ENCODE peak calls at places on chromosomes 16 and 17, in five cellular contexts. Z, V, M, F and C are unnamed samples.

GRCh38 chr17:79377230-79377790 is 233.5 kb downstream of the RBFOX3 start:
- DNase-seq in Z (no peak), V (no peak), M (no peak), F (no peak), C (no peak)

GRCh38 chr16:54526916-54527315 is 240.3 kb upstream of the IRX3 start:
- DNase-seq in Z (no peak), V (no peak), M (no peak), F (no peak), C (no peak)

GRCh38 chr17:5942687-5943086 is 127.5 kb upstream of the WSCD1 start:
- DNase-seq in Z (no peak), V (no peak), M (no peak), F (no peak), C (no peak)

GRCh38 chr17:1683489-1683888 is 1.2 kb downstream of the PRPF8 start:
- DNase-seq in Z (no peak), V (no peak), M (no peak), F (no peak), C (no peak)

GRCh38 chr16:59459811-59460210 is 725.7 kb upstream of the GOT2 start:
- DNase-seq in Z (no peak), V (no peak), M (no peak), F (no peak), C (no peak)

GRCh38 chr17:50762177-50762576 is 5.1 kb downstream of the ANKRD40CL start:
- DNase-seq in Z (no peak), V (no peak), M (no peak), F (no peak), C (no peak)

GRCh38 chr17:44005865-44006580 is 1.6 kb downstream of the NAGS start:
- DNase-seq in Z (no peak), V (no peak), M (no peak), F (no peak), C (no peak)

GRCh38 chr16:24539850-24540484 is 601 bp downstream of the RBBP6 start:
- DNase-seq in Z (no peak), V (no peak), M (no peak), F (no peak), C (peak)

GRCh38 chr17:3697157-3697515 is 1.2 kb upstream of the P2RX5 start:
- DNase-seq in Z (no peak), V (no peak), M (no peak), F (no peak), C (no peak)

GRCh38 chr16:17493012-17493411 is 22.3 kb upstream of the XYLT1 start:
- DNase-seq in Z (no peak), V (no peak), M (no peak), F (no peak), C (no peak)

GRCh38 chr17:52170963-52171572 is 12.6 kb upstream of the CA10 start:
- DNase-seq in Z (no peak), V (no peak), M (no peak), F (peak), C (peak)

GRCh38 chr16:74455619-74456289 is 34.5 kb upstream of the CLEC18B start:
- DNase-seq in Z (no peak), V (no peak), M (no peak), F (peak), C (no peak)

GRCh38 chr16:58124601-58124915 is 4.6 kb downstream of the CFAP20 start:
- DNase-seq in Z (no peak), V (no peak), M (no peak), F (no peak), C (no peak)

GRCh38 chr17:30982855-30983254 is 12.0 kb downstream of the RNF135 start:
- DNase-seq in Z (no peak), V (no peak), M (no peak), F (no peak), C (no peak)

GRCh38 chr16:23433261-23433920 is 19.6 kb downstream of the COG7 start:
- DNase-seq in Z (no peak), V (no peak), M (no peak), F (peak), C (no peak)

GRCh38 chr16:72800524-72800923 is 247.4 kb downstream of the ZFHX3 start:
- DNase-seq in Z (no peak), V (no peak), M (no peak), F (no peak), C (no peak)

GRCh38 chr16:30561212-30561816 is 3.1 kb upstream of the ZNF764 start:
- DNase-seq in Z (no peak), V (no peak), M (no peak), F (no peak), C (no peak)

GRCh38 chr17:80362428-80363119 is 52.4 kb upstream of the ENDOV start:
- DNase-seq in Z (no peak), V (no peak), M (no peak), F (no peak), C (no peak)

GRCh38 chr16:53946745-53947386 is 242.9 kb downstream of the FTO start:
- DNase-seq in Z (no peak), V (no peak), M (no peak), F (no peak), C (no peak)

GRCh38 chr17:36598951-36599401 is 2.4 kb upstream of the MRM1 start:
- DNase-seq in Z (no peak), V (no peak), M (no peak), F (no peak), C (no peak)

GRCh38 chr17:71974051-71974450 is 146.8 kb upstream of the SOX9 start:
- DNase-seq in Z (no peak), V (no peak), M (no peak), F (no peak), C (no peak)

GRCh38 chr17:81601525-81602120 is 35.3 kb downstream of the NPLOC4 start:
- DNase-seq in Z (peak), V (no peak), M (peak), F (peak), C (peak)
- TF ChIP-seq SUZ12 in Z (no peak), V (no peak), M (no peak), F (no peak), C (no peak)

GRCh38 chr16:4200000-4200780 is 41.7 kb downstream of the SRL start:
- DNase-seq in Z (no peak), V (no peak), M (no peak), F (peak), C (peak)
- TF ChIP-seq SUZ12 in Z (no peak), V (no peak), M (no peak), F (no peak), C (no peak)

GRCh38 chr16:56939801-56940200 is 7.9 kb downstream of the HERPUD1 start:
- DNase-seq in Z (no peak), V (no peak), M (no peak), F (no peak), C (no peak)
- TF ChIP-seq SUZ12 in Z (no peak), V (no peak), M (no peak), F (no peak), C (no peak)

DNA sequence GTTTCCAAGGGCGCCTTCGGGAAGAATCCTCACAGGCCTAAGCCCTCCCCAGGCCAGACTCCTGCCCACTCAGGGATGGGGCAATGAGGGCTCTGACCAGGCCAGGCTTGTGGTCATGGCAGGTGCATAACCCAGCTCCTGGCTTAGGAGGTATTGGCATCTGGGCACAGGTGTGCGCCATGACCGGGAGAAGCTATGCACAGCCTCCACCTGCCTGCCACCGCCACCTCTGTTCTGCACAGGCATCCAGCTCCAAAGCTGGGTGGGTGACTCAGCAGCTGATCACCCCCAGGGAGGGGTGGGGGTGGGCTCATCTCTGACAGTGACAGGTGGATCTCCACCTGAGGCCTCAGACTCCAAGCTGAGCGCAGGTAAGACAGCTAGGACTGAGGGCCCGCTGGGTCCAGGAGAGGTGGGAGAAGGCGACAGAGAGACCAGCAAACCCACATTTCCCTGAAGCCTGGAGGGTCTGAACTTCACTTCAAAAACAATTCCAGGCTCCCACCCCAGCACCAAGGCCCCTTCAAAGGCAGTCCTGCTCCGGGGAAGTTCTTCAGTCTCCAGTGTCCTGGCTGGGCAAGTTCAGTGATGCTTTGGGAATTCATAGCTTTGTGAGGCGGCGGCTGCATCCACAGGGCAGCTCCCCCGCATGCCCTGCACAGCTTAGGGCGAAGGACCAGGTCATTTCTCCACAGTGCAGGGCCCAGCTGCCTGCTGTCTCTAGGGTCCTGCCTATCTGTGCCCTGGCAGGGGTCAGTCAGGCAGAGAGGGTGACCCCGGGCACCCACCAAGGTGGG is 121.6 kb upstream of the SMURF2 start:
- DNase-seq in Z (no peak), V (no peak), M (no peak), F (no peak), C (no peak)
- TF ChIP-seq SUZ12 in Z (no peak), V (no peak), M (no peak), F (no peak), C (no peak)

GRCh38 chr17:76147211-76148014 is 6.4 kb upstream of the FOXJ1 start:
- DNase-seq in Z (no peak), V (no peak), M (no peak), F (peak), C (peak)

GRCh38 chr17:76148015-76148326 is 6.9 kb upstream of the FOXJ1 start:
- DNase-seq in Z (no peak), V (no peak), M (no peak), F (no peak), C (no peak)

GRCh38 chr17:76149214-76149613 is 8.2 kb upstream of the FOXJ1 start:
- DNase-seq in Z (no peak), V (no peak), M (no peak), F (no peak), C (no peak)

GRCh38 chr17:76145231-76146052 is 4.4 kb upstream of the FOXJ1 start:
- DNase-seq in Z (no peak), V (no peak), M (peak), F (no peak), C (no peak)

DNA sequence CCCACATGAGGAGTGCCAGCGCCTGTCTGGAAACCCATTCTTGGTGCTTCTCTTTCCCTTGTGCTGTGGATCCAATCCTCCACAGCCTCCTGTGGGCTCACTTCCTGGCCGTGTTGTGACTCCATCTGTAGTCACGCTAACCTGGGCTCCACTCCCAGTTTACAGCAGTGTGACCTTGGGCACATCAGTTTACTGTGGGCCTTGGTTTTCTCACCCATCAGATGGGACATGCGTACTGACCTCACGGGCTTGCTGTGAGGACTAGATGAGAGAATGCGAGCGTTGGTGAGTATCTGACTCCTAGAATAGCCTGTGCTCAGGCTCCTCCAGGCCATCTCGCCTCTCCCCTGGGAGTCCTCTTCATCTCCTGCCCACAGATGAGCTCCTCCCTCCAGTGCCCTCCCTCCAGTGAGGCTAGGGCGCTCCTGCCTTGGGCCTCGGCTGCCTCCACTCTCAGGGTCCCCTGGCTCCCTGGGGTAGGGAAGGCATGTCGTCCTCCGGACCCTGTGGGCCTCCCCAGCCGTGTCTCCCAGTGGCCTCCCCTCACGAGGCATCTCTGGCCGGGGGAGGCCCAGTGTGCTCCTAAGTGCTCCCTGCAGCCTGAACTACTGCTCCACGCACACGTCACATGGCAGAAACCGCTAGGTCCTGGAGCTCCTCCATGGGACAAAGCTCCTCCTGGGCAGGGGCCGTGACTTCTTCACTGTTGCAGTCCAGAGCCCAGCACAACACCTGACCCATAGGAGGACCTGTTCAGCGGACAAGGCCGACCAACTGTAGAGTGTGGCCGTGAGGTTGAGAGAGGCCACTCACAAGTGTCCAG is 5.2 kb upstream of the FOXJ1 start:
- DNase-seq in Z (no peak), V (no peak), M (no peak), F (no peak), C (no peak)
- TF ChIP-seq SUZ12 in Z (no peak), V (no peak), M (no peak), F (no peak), C (no peak)

DNA sequence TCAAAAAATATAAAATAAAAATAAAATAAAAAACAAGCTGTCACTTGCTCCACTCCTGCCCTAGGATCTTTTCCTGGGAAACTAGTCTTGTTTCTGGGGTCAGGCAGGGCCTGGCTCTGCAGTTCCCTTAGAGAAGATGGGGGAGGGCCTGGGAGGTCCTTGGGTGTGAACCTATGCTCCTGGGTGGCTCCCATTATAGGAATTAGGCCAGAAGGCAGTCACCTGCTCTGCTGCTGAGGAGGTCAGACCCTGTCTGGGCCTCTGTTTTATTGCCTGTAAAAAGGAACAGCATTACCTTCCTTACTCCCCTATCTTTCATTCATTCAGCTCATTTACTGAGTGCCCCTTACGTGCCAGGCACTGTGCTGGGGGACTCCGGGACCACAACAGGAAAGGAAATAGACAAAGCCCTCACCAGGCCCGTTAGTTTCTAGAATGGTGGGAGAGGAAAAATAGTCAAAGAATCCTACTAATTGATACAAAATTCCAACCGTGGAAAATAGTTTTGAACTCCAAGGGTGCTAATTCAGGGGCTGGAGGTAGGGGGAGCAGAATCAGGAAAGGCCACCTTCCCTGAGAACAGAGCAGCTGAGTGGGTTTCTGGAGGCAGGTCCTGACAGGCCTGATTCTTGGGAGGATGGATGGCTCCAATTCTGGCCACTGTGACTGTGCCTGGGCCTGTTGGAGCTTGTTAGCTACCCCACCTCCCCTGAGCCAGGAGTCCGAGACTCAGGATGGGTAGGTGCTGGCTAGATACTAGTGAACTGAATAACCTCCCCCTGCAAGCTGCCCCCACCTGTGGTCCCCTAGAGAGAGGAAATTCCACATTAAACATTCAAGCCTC is 1.3 kb upstream of the SLC46A1 start:
- DNase-seq in Z (no peak), V (no peak), M (no peak), F (no peak), C (no peak)
- TF ChIP-seq SUZ12 in Z (no peak), V (no peak), M (no peak), F (no peak), C (no peak)

GRCh38 chr16:89873822-89874689 is 664 bp downstream of the TCF25 start:
- DNase-seq in Z (peak), V (peak), M (peak), F (peak), C (peak)

GRCh38 chr16:89869911-89870310 is 3.5 kb upstream of the TCF25 start:
- DNase-seq in Z (no peak), V (no peak), M (no peak), F (no peak), C (no peak)

GRCh38 chr16:89871895-89872294 is 1.5 kb upstream of the TCF25 start:
- DNase-seq in Z (no peak), V (no peak), M (no peak), F (no peak), C (no peak)

GRCh38 chr16:89870440-89870839 is 3.0 kb upstream of the TCF25 start:
- DNase-seq in Z (no peak), V (no peak), M (no peak), F (no peak), C (no peak)

GRCh38 chr16:89873109-89873821 is at the start of gene TCF25:
- DNase-seq in Z (peak), V (peak), M (peak), F (peak), C (peak)
- TF ChIP-seq SUZ12 in Z (no peak), V (no peak), M (no peak), F (no peak), C (no peak)

GRCh38 chr16:87880117-87880696 is 10.9 kb upstream of the SLC7A5 start:
- DNase-seq in Z (no peak), V (no peak), M (no peak), F (no peak), C (no peak)

GRCh38 chr16:87877942-87878507 is 8.7 kb upstream of the SLC7A5 start:
- DNase-seq in Z (no peak), V (no peak), M (no peak), F (no peak), C (no peak)

GRCh38 chr16:87878704-87879103 is 9.4 kb upstream of the SLC7A5 start:
- DNase-seq in Z (no peak), V (no peak), M (no peak), F (peak), C (no peak)

DNA sequence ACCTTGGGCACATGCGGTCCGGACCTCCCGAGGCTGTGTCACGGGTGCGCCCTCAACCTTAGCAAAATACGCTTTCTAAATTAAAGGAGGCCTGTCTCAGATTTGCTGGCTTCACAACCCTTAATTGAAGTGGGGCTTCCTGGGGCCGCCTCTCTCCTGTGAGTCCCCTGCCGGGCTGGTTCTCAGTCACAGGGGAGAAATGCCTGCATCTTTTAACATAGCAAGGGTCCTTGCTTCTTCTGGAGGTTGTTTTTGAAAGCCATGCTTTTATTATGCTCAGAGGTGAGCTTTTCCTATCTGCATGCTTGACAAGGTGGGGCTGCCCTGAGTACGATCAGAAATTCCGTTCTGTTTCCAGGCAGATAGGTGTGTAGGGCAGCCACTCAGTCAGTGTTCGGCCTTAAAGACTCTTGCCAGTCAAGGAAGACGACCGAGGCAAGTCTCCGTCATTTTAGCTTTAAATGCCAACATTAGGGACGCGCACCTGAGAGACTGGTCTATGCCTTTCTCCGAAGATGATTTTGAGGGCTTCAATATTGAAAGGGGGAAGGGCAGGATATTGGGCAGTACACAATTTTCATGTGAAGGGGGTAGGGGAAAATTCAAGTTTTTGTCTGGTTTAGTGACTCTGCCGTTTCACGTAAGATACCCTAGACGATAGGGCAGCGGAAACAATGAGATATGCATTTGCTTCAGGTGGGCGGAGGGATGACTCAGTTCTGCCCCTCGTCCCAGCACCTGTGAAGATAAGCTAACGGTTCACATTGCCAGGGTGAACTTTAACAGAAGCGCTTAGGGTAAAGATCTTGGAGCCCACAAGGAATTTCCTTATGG is 5.5 kb upstream of the SLC7A5 start:
- DNase-seq in Z (peak), V (no peak), M (no peak), F (no peak), C (no peak)
- TF ChIP-seq SUZ12 in Z (no peak), V (no peak), M (no peak), F (no peak), C (no peak)

GRCh38 chr16:69890891-69891282 is 60.2 kb upstream of the CLEC18A start:
- DNase-seq in Z (no peak), V (no peak), M (no peak), F (no peak), C (no peak)

GRCh38 chr16:69890114-69890890 is 60.8 kb upstream of the CLEC18A start:
- DNase-seq in Z (peak), V (no peak), M (no peak), F (no peak), C (peak)

GRCh38 chr16:69886726-69887125 is 64.4 kb upstream of the CLEC18A start:
- DNase-seq in Z (no peak), V (no peak), M (no peak), F (no peak), C (no peak)

GRCh38 chr16:69888005-69888560 is 63.1 kb upstream of the CLEC18A start:
- DNase-seq in Z (no peak), V (no peak), M (peak), F (no peak), C (no peak)

GRCh38 chr16:69889295-69889964 is 61.7 kb upstream of the CLEC18A start:
- DNase-seq in Z (no peak), V (no peak), M (no peak), F (no peak), C (no peak)
- TF ChIP-seq SUZ12 in Z (no peak), V (no peak), M (no peak), F (no peak), C (no peak)

GRCh38 chr17:69961488-69962145 is 113.4 kb upstream of the KCNJ16 start:
- DNase-seq in Z (peak), V (no peak), M (no peak), F (no peak), C (peak)
- TF ChIP-seq SUZ12 in Z (no peak), V (no peak), M (no peak), F (no peak), C (no peak)